ENCODE peak calls at places on chromosome 3, in ten cellular contexts. P is breast epithelium, C is GM23338, K is fibroblast of lung, Q is stomach, V is A549, E is left ventricle myocardium inferior, S is tibial nerve, I is psoas muscle, X is cardiac muscle cell. H is an unnamed sample. For H3K4me1, the result is how much of the 10 kb centered on the place peaks cover.

GRCh38 chr3:58021072-58021959 is 13.1 kb downstream of the FLNB start:
- DNase-seq in X (no peak), S (no peak), K (no peak), I (no peak), V (no peak), Q (no peak), P (no peak), C (peak), E (no peak), H (no peak)

GRCh38 chr3:99344216-99344615 is 294.2 kb upstream of the COL8A1 start:
- DNase-seq in P (no peak), Q (no peak), S (no peak), V (no peak), I (no peak), X (no peak), C (no peak), K (peak), E (no peak), H (no peak)

GRCh38 chr3:54863366-54863765 is 64.5 kb downstream of the LRTM1 start:
- DNase-seq in X (peak), C (no peak), S (no peak), P (no peak), I (no peak), K (peak), V (no peak), Q (no peak), E (no peak), H (no peak)

GRCh38 chr3:15478300-15478979 is 43.1 kb downstream of the COLQ start:
- DNase-seq in K (no peak), E (no peak), C (no peak), I (no peak), S (no peak), V (no peak), P (no peak), Q (no peak), X (no peak), H (no peak)

GRCh38 chr3:195003006-195003892 is 267.7 kb downstream of the XXYLT1 start:
- DNase-seq in V (no peak), K (no peak), P (no peak), E (peak), C (no peak), S (peak), X (peak), I (peak), Q (no peak), H (peak)

GRCh38 chr3:24235121-24235520 is 259.5 kb downstream of the THRB start:
- DNase-seq in X (no peak), S (no peak), K (peak), I (no peak), Q (no peak), C (no peak), P (no peak), E (no peak), V (peak), H (no peak)

GRCh38 chr3:124107491-124107890 is 115.6 kb upstream of the ROPN1 start:
- DNase-seq in S (no peak), K (peak), I (no peak), E (no peak), P (no peak), C (no peak), Q (no peak), X (no peak), V (no peak), H (no peak)

GRCh38 chr3:186151077-186151971 is 42.4 kb upstream of the ETV5 start:
- DNase-seq in X (no peak), E (no peak), Q (no peak), I (no peak), C (no peak), S (no peak), V (no peak), P (no peak), K (peak), H (peak)

GRCh38 chr3:170751083-170751893 is 118.7 kb downstream of the RPL22L1 start:
- DNase-seq in P (peak), I (peak), C (no peak), X (peak), K (peak), V (peak), S (peak), E (peak), Q (peak), H (peak)

DNA sequence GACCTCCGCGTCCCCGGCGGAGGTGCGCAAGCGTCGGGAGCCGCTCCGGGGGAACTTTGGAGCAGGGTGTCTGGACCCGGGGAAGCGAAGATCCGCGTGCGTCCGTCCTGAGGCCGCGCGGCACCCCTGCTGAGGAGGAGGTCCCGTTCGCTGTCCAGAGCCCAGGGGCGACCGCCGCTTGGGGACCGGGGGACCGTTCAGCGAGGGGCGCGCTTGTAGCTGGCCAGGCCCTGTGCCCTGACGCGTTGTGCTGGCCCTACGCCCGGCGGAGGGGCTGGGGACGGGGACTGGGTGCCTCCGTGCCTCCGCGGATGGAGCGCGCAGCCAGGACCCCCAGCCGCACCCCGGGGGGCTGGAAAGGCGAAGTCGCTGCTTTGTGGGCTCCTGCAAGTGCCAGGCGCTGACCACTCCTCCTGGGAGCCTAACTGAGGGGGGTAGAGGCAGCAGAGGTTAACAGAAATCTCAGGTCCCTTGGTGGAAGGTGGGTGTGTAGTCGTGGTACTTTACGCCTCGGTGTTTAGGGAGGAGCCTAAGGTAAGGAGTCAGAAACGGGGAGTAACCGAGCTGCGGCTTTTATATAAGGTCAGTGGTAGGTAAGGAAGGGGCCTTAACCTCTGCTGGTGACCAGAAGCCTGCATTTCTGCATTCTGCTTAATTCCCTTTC is at the start of gene PPARG:
- DNase-seq in P (no peak), S (no peak), I (peak), V (peak), C (peak), E (peak), Q (peak), K (peak), X (peak), H (peak)
- H3K4me1 ChIP-seq in P (under half), S (under half), I (under half), V (under half), C (under half), E (half or more), Q (under half), K (under half), X (under half), H (under half)

DNA sequence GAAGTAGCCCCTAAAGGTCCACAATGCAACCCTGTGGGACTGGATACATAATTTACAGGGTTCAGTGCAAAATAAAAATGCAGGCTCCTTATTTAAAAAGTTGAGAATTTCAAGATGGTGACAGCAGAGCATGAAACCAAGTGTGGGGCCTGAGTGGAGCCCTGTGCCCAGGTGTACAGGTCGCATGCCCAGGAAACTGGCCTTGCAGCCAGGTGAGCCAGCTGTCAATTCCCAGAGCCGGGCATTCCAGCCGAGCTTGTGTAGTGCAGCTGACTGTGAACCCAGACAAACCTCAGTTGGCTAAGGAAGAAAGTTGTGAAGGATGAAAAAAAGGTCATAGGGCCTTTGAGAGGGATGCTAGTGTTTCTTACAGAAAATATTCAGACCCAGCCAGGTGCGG is 27.6 kb downstream of the POPDC2 start:
- DNase-seq in S (no peak), I (no peak), K (no peak), Q (no peak), E (no peak), V (no peak), P (no peak), C (no peak), X (no peak), H (peak)
- H3K4me1 ChIP-seq in S (under half), I (half or more), K (under half), Q (under half), E (half or more), V (under half), P (under half), C (under half), X (under half), H (under half)

DNA sequence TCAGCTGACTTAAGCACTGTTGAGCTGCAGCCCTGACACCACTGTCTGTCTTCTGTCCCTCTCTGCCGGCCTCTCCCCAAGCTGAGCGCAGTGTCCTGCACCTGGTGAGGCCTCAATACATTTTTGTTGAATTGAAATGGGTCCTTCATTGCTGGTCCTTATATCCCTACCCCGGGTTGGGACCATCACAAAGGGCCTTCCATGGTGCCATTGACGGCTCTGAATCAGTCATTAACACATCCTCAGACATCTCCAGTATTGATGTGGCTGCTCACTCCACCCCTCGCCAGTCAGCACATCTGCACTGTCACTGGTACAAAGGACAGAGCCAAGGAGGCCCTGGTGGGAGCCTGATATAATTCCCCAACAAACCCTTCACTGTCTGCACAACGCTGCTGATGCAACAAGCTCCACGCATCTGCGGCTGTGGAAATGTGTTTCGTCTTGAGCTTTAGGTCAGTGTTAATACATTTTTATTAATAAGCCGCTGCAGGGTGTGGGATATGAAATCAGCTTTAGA is 191.6 kb upstream of the TOPAZ1 start:
- DNase-seq in Q (no peak), C (no peak), K (no peak), X (no peak), I (no peak), E (no peak), S (no peak), V (no peak), P (no peak), H (no peak)
- H3K4me1 ChIP-seq in Q (under half), C (under half), K (under half), X (under half), I (under half), E (under half), S (under half), V (under half), P (under half), H (under half)

GRCh38 chr3:11604139-11604895 is 39.4 kb downstream of the VGLL4 start:
- DNase-seq in K (peak), I (no peak), P (no peak), C (no peak), Q (no peak), E (no peak), S (no peak), V (no peak), X (peak), H (no peak)
- H3K4me1 ChIP-seq in K (under half), I (half or more), P (under half), C (half or more), Q (half or more), E (half or more), S (half or more), V (under half), X (half or more), H (half or more)

DNA sequence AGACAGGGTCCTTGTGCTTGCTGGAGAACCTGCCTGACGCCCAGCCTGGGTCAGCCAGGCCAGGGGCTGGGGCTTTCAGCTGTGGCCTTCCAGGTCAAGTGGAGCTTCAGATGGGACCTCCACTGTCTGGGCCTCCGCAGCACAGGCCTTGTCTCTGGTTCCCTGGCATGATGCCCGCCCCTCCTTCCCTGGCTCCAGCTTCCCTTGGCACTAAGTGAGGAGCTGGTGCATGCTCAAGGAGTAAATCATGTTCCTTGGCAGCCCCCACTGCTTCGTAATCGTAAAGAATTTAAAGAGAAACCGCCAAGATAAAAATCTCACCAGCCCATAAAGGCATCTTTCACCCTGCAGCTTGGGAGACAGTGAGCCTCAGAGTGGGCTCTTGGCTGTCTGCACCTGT is 8.9 kb downstream of the SEMA3F start:
- DNase-seq in Q (peak), S (peak), P (peak), K (peak), E (peak), I (peak), X (peak), V (peak), C (no peak), H (peak)
- H3K4me1 ChIP-seq in Q (half or more), S (half or more), P (under half), K (under half), E (half or more), I (half or more), X (under half), V (half or more), C (under half), H (under half)

H was measured in body of pancreas.